ENCODE peak calls at places on chromosomes 6 and 20, in five cellular contexts. J, X, T, H and F are unnamed samples.

GRCh38 chr20:38805502-38805957 is at the start of gene PPP1R16B:
- DNase-seq in J (peak; percentile 86), X (peak; percentile 41), H (peak; percentile 70), T (peak; percentile 58), F (peak; percentile 32)

GRCh38 chr6:75115501-75115900 is 90.4 kb downstream of the COL12A1 start:
- DNase-seq in H (no peak), J (no peak), X (no peak), T (no peak), F (no peak)

GRCh38 chr20:25750765-25751696 is 54.4 kb upstream of the ZNF337 start:
- DNase-seq in H (peak; percentile 65), X (no peak), J (peak; percentile 52), T (peak; percentile 53), F (peak; percentile 73)

GRCh38 chr6:36028088-36028886 is 679 bp downstream of the MAPK14 start:
- DNase-seq in X (peak; percentile 30), J (peak; percentile 49), T (peak; percentile 32), H (peak; percentile 36), F (peak; percentile 47)

GRCh38 chr20:64196831-64197418 is 32.7 kb downstream of the MYT1 start:
- DNase-seq in J (no peak), X (no peak), T (no peak), H (no peak), F (no peak)

GRCh38 chr20:57991211-57991841 is 237.1 kb downstream of the ANKRD60 start:
- DNase-seq in T (no peak), X (no peak), H (peak; percentile 34), J (no peak), F (no peak)

GRCh38 chr20:38435555-38435939 is 419 bp upstream of the SNHG17 start:
- DNase-seq in T (no peak), X (no peak), H (no peak), J (no peak), F (no peak)

GRCh38 chr6:37960139-37960935 is 140.8 kb downstream of the ZFAND3 start:
- DNase-seq in J (no peak), T (no peak), X (no peak), H (no peak), F (no peak)

GRCh38 chr6:43977404-43978111 is 149.7 kb downstream of the MRPL14 start:
- DNase-seq in T (no peak), J (no peak), X (no peak), H (no peak), F (no peak)

GRCh38 chr20:16352321-16352720 is 220.9 kb downstream of the KIF16B start:
- DNase-seq in T (no peak), J (no peak), H (no peak), X (no peak), F (no peak)

GRCh38 chr6:138001750-138002349 is 105.4 kb downstream of the PERP start:
- DNase-seq in T (peak; percentile 32), J (peak; percentile 70), H (peak; percentile 74), X (no peak), F (peak; percentile 81)

GRCh38 chr6:158642097-158642601 is 2.4 kb downstream of the DYNLT1 start:
- DNase-seq in T (no peak), H (no peak), J (no peak), X (no peak), F (no peak)

GRCh38 chr6:158766621-158767435 is 52.3 kb downstream of the EZR start:
- DNase-seq in J (no peak), T (no peak), X (no peak), H (no peak), F (no peak)

GRCh38 chr6:158266131-158266530 is 46.1 kb upstream of the TULP4 start:
- DNase-seq in X (no peak), J (no peak), H (no peak), T (no peak), F (no peak)

GRCh38 chr20:46378390-46379009 is 27.9 kb downstream of the ELMO2 start:
- DNase-seq in X (no peak), J (no peak), T (no peak), H (no peak), F (no peak)

GRCh38 chr6:132527791-132528190 is 10.3 kb upstream of the TAAR9 start:
- DNase-seq in J (no peak), T (no peak), X (no peak), H (no peak), F (no peak)

GRCh38 chr6:32216998-32217397 is 6.9 kb downstream of the NOTCH4 start:
- DNase-seq in J (no peak), H (no peak), X (no peak), T (no peak), F (no peak)

GRCh38 chr6:79305020-79305419 is 70.5 kb upstream of the HMGN3 start:
- DNase-seq in T (no peak), H (no peak), X (no peak), J (no peak), F (no peak)